ENCODE peak calls at places on chromosomes 16 and 17, in four cellular contexts. One of them, this sample, is unnamed.

GRCh38 chr17:55770220-55770870 is 19.5 kb downstream of the PCTP start:
- DNase-seq in activated naive CD8-positive, alpha-beta T cell treated with anti-CD3 and anti-CD28 coated beads, Interleukin-2, amount 50 U/mL, for 16 hours: no peak
- DNase-seq in T follicular helper cell: no peak
- DNase-seq in CD4-positive, alpha-beta memory T cell: no peak
- DNase-seq in this sample: no peak

GRCh38 chr17:78674595-78675315 is 97.6 kb upstream of the DNAH17 start:
- DNase-seq in activated naive CD8-positive, alpha-beta T cell treated with anti-CD3 and anti-CD28 coated beads, Interleukin-2, amount 50 U/mL, for 16 hours: no peak
- DNase-seq in T follicular helper cell: no peak
- DNase-seq in CD4-positive, alpha-beta memory T cell: no peak
- DNase-seq in this sample: no peak

GRCh38 chr16:1188781-1189189 is 35.9 kb downstream of the CACNA1H start:
- DNase-seq in activated naive CD8-positive, alpha-beta T cell treated with anti-CD3 and anti-CD28 coated beads, Interleukin-2, amount 50 U/mL, for 16 hours: no peak
- DNase-seq in T follicular helper cell: peak; percentile 33
- DNase-seq in CD4-positive, alpha-beta memory T cell: peak; percentile 48
- DNase-seq in this sample: peak; percentile 15

GRCh38 chr17:8803531-8804416 is 4.6 kb upstream of the MFSD6L start:
- DNase-seq in activated naive CD8-positive, alpha-beta T cell treated with anti-CD3 and anti-CD28 coated beads, Interleukin-2, amount 50 U/mL, for 16 hours: no peak
- DNase-seq in T follicular helper cell: no peak
- DNase-seq in CD4-positive, alpha-beta memory T cell: no peak
- DNase-seq in this sample: no peak

GRCh38 chr17:75319818-75320691 is 30.8 kb upstream of the SLC25A19 start:
- DNase-seq in activated naive CD8-positive, alpha-beta T cell treated with anti-CD3 and anti-CD28 coated beads, Interleukin-2, amount 50 U/mL, for 16 hours: no peak
- DNase-seq in T follicular helper cell: no peak
- DNase-seq in CD4-positive, alpha-beta memory T cell: no peak
- DNase-seq in this sample: no peak

GRCh38 chr16:19138601-19139000 is 24.8 kb downstream of the ITPRIPL2 start:
- DNase-seq in activated naive CD8-positive, alpha-beta T cell treated with anti-CD3 and anti-CD28 coated beads, Interleukin-2, amount 50 U/mL, for 16 hours: no peak
- DNase-seq in T follicular helper cell: no peak
- DNase-seq in CD4-positive, alpha-beta memory T cell: no peak
- DNase-seq in this sample: no peak

GRCh38 chr16:12500771-12501170 is 302.9 kb downstream of the CPPED1 start:
- DNase-seq in activated naive CD8-positive, alpha-beta T cell treated with anti-CD3 and anti-CD28 coated beads, Interleukin-2, amount 50 U/mL, for 16 hours: no peak
- DNase-seq in T follicular helper cell: no peak
- DNase-seq in CD4-positive, alpha-beta memory T cell: no peak
- DNase-seq in this sample: no peak

GRCh38 chr17:63780507-63780906 is 6.5 kb downstream of the DDX42 start:
- DNase-seq in activated naive CD8-positive, alpha-beta T cell treated with anti-CD3 and anti-CD28 coated beads, Interleukin-2, amount 50 U/mL, for 16 hours: no peak
- DNase-seq in T follicular helper cell: no peak
- DNase-seq in CD4-positive, alpha-beta memory T cell: no peak
- DNase-seq in this sample: no peak

GRCh38 chr17:15660077-15660476 is 24.0 kb downstream of the TRIM16 start:
- DNase-seq in activated naive CD8-positive, alpha-beta T cell treated with anti-CD3 and anti-CD28 coated beads, Interleukin-2, amount 50 U/mL, for 16 hours: no peak
- DNase-seq in T follicular helper cell: no peak
- DNase-seq in CD4-positive, alpha-beta memory T cell: no peak
- DNase-seq in this sample: no peak

GRCh38 chr17:1627219-1627986 is 1.2 kb downstream of the SLC43A2 start:
- DNase-seq in activated naive CD8-positive, alpha-beta T cell treated with anti-CD3 and anti-CD28 coated beads, Interleukin-2, amount 50 U/mL, for 16 hours: no peak
- DNase-seq in T follicular helper cell: no peak
- DNase-seq in CD4-positive, alpha-beta memory T cell: no peak
- DNase-seq in this sample: no peak

GRCh38 chr16:67068212-67068753 is 39.3 kb downstream of the CBFB start:
- DNase-seq in activated naive CD8-positive, alpha-beta T cell treated with anti-CD3 and anti-CD28 coated beads, Interleukin-2, amount 50 U/mL, for 16 hours: no peak
- DNase-seq in T follicular helper cell: no peak
- DNase-seq in CD4-positive, alpha-beta memory T cell: no peak
- DNase-seq in this sample: no peak

GRCh38 chr17:31859487-31860008 is 504 bp upstream of the COPRS start:
- DNase-seq in activated naive CD8-positive, alpha-beta T cell treated with anti-CD3 and anti-CD28 coated beads, Interleukin-2, amount 50 U/mL, for 16 hours: no peak
- DNase-seq in T follicular helper cell: no peak
- DNase-seq in CD4-positive, alpha-beta memory T cell: no peak
- DNase-seq in this sample: no peak

GRCh38 chr16:69727916-69728270 is 1.5 kb upstream of the NQO1 start:
- DNase-seq in activated naive CD8-positive, alpha-beta T cell treated with anti-CD3 and anti-CD28 coated beads, Interleukin-2, amount 50 U/mL, for 16 hours: no peak
- DNase-seq in T follicular helper cell: no peak
- DNase-seq in CD4-positive, alpha-beta memory T cell: no peak
- DNase-seq in this sample: no peak

GRCh38 chr16:12902511-12903324 is 1.3 kb downstream of the SHISA9 start:
- DNase-seq in activated naive CD8-positive, alpha-beta T cell treated with anti-CD3 and anti-CD28 coated beads, Interleukin-2, amount 50 U/mL, for 16 hours: no peak
- DNase-seq in T follicular helper cell: no peak
- DNase-seq in CD4-positive, alpha-beta memory T cell: no peak
- DNase-seq in this sample: no peak

GRCh38 chr16:67186550-67186950 is 2.8 kb upstream of the MATCAP1 start:
- DNase-seq in activated naive CD8-positive, alpha-beta T cell treated with anti-CD3 and anti-CD28 coated beads, Interleukin-2, amount 50 U/mL, for 16 hours: no peak
- DNase-seq in T follicular helper cell: no peak
- DNase-seq in CD4-positive, alpha-beta memory T cell: no peak
- DNase-seq in this sample: no peak

GRCh38 chr16:7137560-7138330 is 194.9 kb upstream of the RBFOX1 start:
- DNase-seq in activated naive CD8-positive, alpha-beta T cell treated with anti-CD3 and anti-CD28 coated beads, Interleukin-2, amount 50 U/mL, for 16 hours: no peak
- DNase-seq in T follicular helper cell: no peak
- DNase-seq in CD4-positive, alpha-beta memory T cell: no peak
- DNase-seq in this sample: no peak

GRCh38 chr17:3879181-3879580 is 13.7 kb downstream of the CAMKK1 start:
- DNase-seq in activated naive CD8-positive, alpha-beta T cell treated with anti-CD3 and anti-CD28 coated beads, Interleukin-2, amount 50 U/mL, for 16 hours: no peak
- DNase-seq in T follicular helper cell: no peak
- DNase-seq in CD4-positive, alpha-beta memory T cell: no peak
- DNase-seq in this sample: no peak

GRCh38 chr16:53417976-53418375 is 16.3 kb upstream of the RBL2 start:
- DNase-seq in activated naive CD8-positive, alpha-beta T cell treated with anti-CD3 and anti-CD28 coated beads, Interleukin-2, amount 50 U/mL, for 16 hours: no peak
- DNase-seq in T follicular helper cell: no peak
- DNase-seq in CD4-positive, alpha-beta memory T cell: no peak
- DNase-seq in this sample: no peak

GRCh38 chr16:4945560-4946502 is 8.9 kb upstream of the PPL start:
- DNase-seq in activated naive CD8-positive, alpha-beta T cell treated with anti-CD3 and anti-CD28 coated beads, Interleukin-2, amount 50 U/mL, for 16 hours: no peak
- DNase-seq in T follicular helper cell: no peak
- DNase-seq in CD4-positive, alpha-beta memory T cell: no peak
- DNase-seq in this sample: no peak

GRCh38 chr17:55814377-55814776 is 63.5 kb downstream of the PCTP start:
- DNase-seq in activated naive CD8-positive, alpha-beta T cell treated with anti-CD3 and anti-CD28 coated beads, Interleukin-2, amount 50 U/mL, for 16 hours: no peak
- DNase-seq in T follicular helper cell: no peak
- DNase-seq in CD4-positive, alpha-beta memory T cell: no peak
- DNase-seq in this sample: no peak

GRCh38 chr17:53516643-53517042 is 306.1 kb upstream of the KIF2B start:
- DNase-seq in activated naive CD8-positive, alpha-beta T cell treated with anti-CD3 and anti-CD28 coated beads, Interleukin-2, amount 50 U/mL, for 16 hours: no peak
- DNase-seq in T follicular helper cell: no peak
- DNase-seq in CD4-positive, alpha-beta memory T cell: no peak
- DNase-seq in this sample: no peak

GRCh38 chr17:66190738-66191606 is 961 bp downstream of the CEP112 start:
- DNase-seq in activated naive CD8-positive, alpha-beta T cell treated with anti-CD3 and anti-CD28 coated beads, Interleukin-2, amount 50 U/mL, for 16 hours: no peak
- DNase-seq in T follicular helper cell: no peak
- DNase-seq in CD4-positive, alpha-beta memory T cell: no peak
- DNase-seq in this sample: no peak

GRCh38 chr17:5555254-5555653 is 29.1 kb downstream of the NLRP1 start:
- DNase-seq in activated naive CD8-positive, alpha-beta T cell treated with anti-CD3 and anti-CD28 coated beads, Interleukin-2, amount 50 U/mL, for 16 hours: no peak
- DNase-seq in T follicular helper cell: no peak
- DNase-seq in CD4-positive, alpha-beta memory T cell: no peak
- DNase-seq in this sample: no peak

GRCh38 chr17:40646791-40647548 is 648 bp downstream of the SMARCE1 start:
- DNase-seq in activated naive CD8-positive, alpha-beta T cell treated with anti-CD3 and anti-CD28 coated beads, Interleukin-2, amount 50 U/mL, for 16 hours: peak; percentile 11
- DNase-seq in T follicular helper cell: peak; percentile 14
- DNase-seq in CD4-positive, alpha-beta memory T cell: no peak
- DNase-seq in this sample: peak; percentile 31